ENCODE peak calls at places on chromosome 4, in nine cellular contexts. G is esophagus muscularis mucosa, Q is body of pancreas, N is stomach, A is Peyer's patch, U is suprapubic skin, D is A549, V is NB4, S is endothelial cell of umbilical vein. W is an unnamed sample.

GRCh38 chr4:52843958-52844357 is 18.2 kb upstream of the RASL11B start:
- DNase-seq in G (no peak), Q (no peak), N (no peak), A (no peak), U (no peak), D (no peak), V (no peak), S (no peak), W (no peak)

GRCh38 chr4:6372649-6373525 is 99.5 kb downstream of the PPP2R2C start:
- DNase-seq in G (no peak), Q (no peak), N (no peak), A (no peak), U (no peak), D (peak), V (peak), S (peak), W (no peak)

GRCh38 chr4:167713756-167714155 is 378.6 kb upstream of the ANXA10 start:
- DNase-seq in G (no peak), Q (no peak), N (no peak), A (no peak), U (no peak), D (no peak), V (no peak), S (no peak), W (no peak)

GRCh38 chr4:176549161-176549865 is 229.5 kb downstream of the SPCS3 start:
- DNase-seq in G (no peak), Q (no peak), N (no peak), A (no peak), U (no peak), D (no peak), V (no peak), S (no peak), W (no peak)

GRCh38 chr4:80042821-80043220 is 30.2 kb downstream of the ANTXR2 start:
- DNase-seq in G (no peak), Q (no peak), N (no peak), A (no peak), U (no peak), D (no peak), V (no peak), S (no peak), W (no peak)

GRCh38 chr4:107500551-107500950 is 219.5 kb downstream of the PAPSS1 start:
- DNase-seq in G (no peak), Q (no peak), N (no peak), A (no peak), U (no peak), D (no peak), V (no peak), S (no peak), W (no peak)

GRCh38 chr4:174340714-174341113 is 57.0 kb downstream of the CEP44 start:
- DNase-seq in G (no peak), Q (no peak), N (no peak), A (no peak), U (no peak), D (peak), V (no peak), S (no peak), W (no peak)

GRCh38 chr4:158778065-158778711 is 9.4 kb downstream of the FNIP2 start:
- DNase-seq in G (no peak), Q (no peak), N (no peak), A (no peak), U (no peak), D (no peak), V (no peak), S (no peak), W (no peak)

GRCh38 chr4:1879491-1879890 is 8.3 kb downstream of the NSD2 start:
- DNase-seq in G (no peak), Q (no peak), N (no peak), A (no peak), U (no peak), D (no peak), V (peak), S (no peak), W (no peak)

GRCh38 chr4:41129128-41129754 is 85.1 kb downstream of the APBB2 start:
- DNase-seq in G (no peak), Q (no peak), N (no peak), A (no peak), U (no peak), D (no peak), V (no peak), S (no peak), W (no peak)

GRCh38 chr4:152700151-152700550 is 20.4 kb upstream of the TMEM154 start:
- DNase-seq in G (no peak), Q (no peak), N (no peak), A (no peak), U (no peak), D (no peak), V (no peak), S (no peak), W (no peak)

GRCh38 chr4:86891785-86892638 is at the start of gene C4orf36:
- DNase-seq in G (no peak), Q (peak), N (peak), A (peak), U (peak), D (peak), V (peak), S (peak), W (peak)

GRCh38 chr4:52877006-52877405 is 14.9 kb downstream of the RASL11B start:
- DNase-seq in G (no peak), Q (no peak), N (peak), A (no peak), U (no peak), D (no peak), V (no peak), S (no peak), W (no peak)

GRCh38 chr4:1122501-1122900 is 9.1 kb upstream of the RNF212 start:
- DNase-seq in G (no peak), Q (no peak), N (no peak), A (no peak), U (no peak), D (no peak), V (no peak), S (no peak), W (no peak)

GRCh38 chr4:163701915-163702314 is 207.4 kb downstream of the TMA16 start:
- DNase-seq in G (no peak), Q (no peak), N (no peak), A (no peak), U (no peak), D (no peak), V (no peak), S (no peak), W (no peak)

GRCh38 chr4:151358266-151358665 is 32.9 kb upstream of the SH3D19 start:
- DNase-seq in G (no peak), Q (no peak), N (no peak), A (no peak), U (no peak), D (no peak), V (no peak), S (no peak), W (no peak)

GRCh38 chr4:15754323-15754722 is 23.8 kb upstream of the CD38 start:
- DNase-seq in G (no peak), Q (no peak), N (no peak), A (no peak), U (no peak), D (no peak), V (peak), S (peak), W (no peak)

GRCh38 chr4:150391052-150391451 is 190.9 kb upstream of the MAB21L2 start:
- DNase-seq in G (no peak), Q (no peak), N (no peak), A (no peak), U (no peak), D (no peak), V (no peak), S (no peak), W (no peak)

GRCh38 chr4:47631161-47631560 is 146.1 kb downstream of the ATP10D start:
- DNase-seq in G (no peak), Q (no peak), N (no peak), A (no peak), U (no peak), D (no peak), V (no peak), S (no peak), W (no peak)

GRCh38 chr4:94455081-94455480 is 3.3 kb downstream of the PDLIM5 start:
- DNase-seq in G (no peak), Q (peak), N (peak), A (peak), U (peak), D (peak), V (no peak), S (peak), W (peak)

GRCh38 chr4:153159016-153159415 is 45.2 kb upstream of the TRIM2 start:
- DNase-seq in G (no peak), Q (no peak), N (no peak), A (no peak), U (no peak), D (no peak), V (no peak), S (no peak), W (no peak)

GRCh38 chr4:26858947-26859401 is 1.7 kb upstream of the STIM2 start:
- DNase-seq in G (no peak), Q (no peak), N (no peak), A (no peak), U (no peak), D (no peak), V (peak), S (no peak), W (no peak)
- TF ChIP-seq POLR2A in G (no peak), Q (no peak), N (no peak), A (no peak), U (no peak), D (no peak), V (no peak), S (no peak), W (no peak)

DNA sequence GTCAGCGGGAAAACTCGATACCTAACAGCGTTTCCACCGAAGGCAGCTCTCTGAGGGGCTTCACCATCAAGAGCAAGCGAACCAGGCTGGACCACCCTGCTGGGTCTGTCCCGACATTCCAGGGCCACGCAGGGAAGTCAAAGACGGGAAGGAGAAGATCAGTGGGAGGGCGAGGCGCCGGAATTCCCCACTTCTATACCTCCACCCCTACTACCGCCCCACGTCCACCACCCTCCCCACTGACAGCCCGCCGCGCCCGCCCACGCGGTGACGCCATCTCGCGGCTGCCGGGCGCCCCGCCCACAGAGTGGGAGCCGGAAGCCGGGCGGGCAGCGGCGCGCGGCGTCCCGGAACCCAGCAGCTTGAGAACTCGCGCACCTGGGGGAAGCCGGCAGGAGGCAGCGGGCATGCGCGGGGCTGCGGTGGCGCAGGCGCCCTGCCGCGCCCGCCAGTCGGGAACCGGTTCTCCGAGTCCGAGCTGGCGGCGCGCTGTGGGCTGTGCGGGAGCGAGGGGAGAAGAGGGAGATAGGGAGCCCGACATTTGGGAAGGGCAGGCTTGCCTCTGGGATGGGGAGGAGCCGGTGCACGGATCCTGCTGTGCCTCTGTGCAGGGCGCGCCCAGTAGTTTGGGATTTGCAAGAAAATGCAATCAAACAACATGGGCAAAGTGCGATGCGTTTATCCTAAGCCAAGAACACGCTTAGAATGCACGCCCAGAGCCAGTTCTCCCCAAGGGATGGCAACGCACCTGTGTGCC is 3.2 kb upstream of the STIM2 start:
- DNase-seq in G (peak), Q (peak), N (peak), A (peak), U (peak), D (peak), V (peak), S (peak), W (peak)
- TF ChIP-seq POLR2A in G (no peak), Q (peak), N (no peak), A (peak), U (no peak), D (peak), V (peak), S (peak), W (peak)

DNA sequence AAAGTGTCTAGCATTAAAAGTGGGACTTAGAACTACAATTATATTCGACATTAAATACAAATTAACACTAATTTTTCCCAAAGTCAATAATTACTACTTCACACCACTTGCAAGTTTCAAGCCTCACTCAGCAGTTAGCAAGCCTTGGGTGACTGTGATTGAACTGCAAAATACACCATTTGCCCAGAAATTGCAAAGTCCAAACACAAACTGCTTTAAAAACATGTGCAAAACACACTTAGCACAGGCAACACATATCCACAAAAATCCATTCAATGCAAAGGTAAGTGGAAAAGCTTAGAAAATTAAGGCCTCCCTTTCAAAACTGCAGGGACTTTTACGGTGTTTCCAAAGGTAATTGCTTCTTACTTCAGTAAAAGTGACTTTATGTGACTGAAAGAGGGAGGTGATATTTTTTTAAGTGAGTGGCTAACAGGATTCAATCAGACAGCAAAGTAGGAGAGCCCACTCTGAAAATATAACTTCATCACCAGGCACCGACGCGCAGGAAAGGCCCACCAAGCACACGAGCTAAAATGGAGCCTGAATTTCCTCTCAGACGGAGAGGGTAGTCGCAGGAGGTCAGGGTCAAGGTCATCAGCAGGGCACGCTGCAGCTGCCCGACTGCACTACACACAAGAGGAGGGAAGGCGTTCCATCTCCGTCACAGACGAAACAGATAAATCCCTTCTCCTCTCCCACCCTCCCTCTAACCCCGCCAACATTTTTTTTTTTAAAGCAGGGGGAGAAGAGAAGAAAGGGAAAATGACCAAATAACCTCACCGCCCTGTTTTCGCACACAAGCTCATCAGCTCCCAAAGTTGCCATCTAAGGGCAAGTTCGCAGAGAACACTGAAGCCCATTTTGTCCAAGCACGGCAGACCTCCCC is 3.1 kb downstream of the ZNF827 start:
- DNase-seq in G (no peak), Q (no peak), N (peak), A (peak), U (no peak), D (peak), V (no peak), S (peak), W (peak)
- TF ChIP-seq POLR2A in G (no peak), Q (no peak), N (no peak), A (no peak), U (no peak), D (no peak), V (no peak), S (no peak), W (no peak)

GRCh38 chr4:110211770-110212061 is 13.3 kb upstream of the ELOVL6 start:
- DNase-seq in G (no peak), Q (no peak), N (no peak), A (no peak), U (no peak), D (no peak), V (no peak), S (no peak), W (no peak)
- TF ChIP-seq POLR2A in G (no peak), Q (no peak), N (no peak), A (no peak), U (no peak), D (no peak), V (no peak), S (no peak), W (no peak)